ENCODE peak calls at places on chromosomes 5 and 9, in nine cellular contexts. Q is A549, V is endothelial cell of umbilical vein, W is K562, L is SK-N-SH, M is HCT116, O is H1, A is HepG2, P is GM12878. I is an unnamed sample.

GRCh38 chr5:68460147-68460760 is 244.7 kb downstream of the PIK3R1 start:
- DNase-seq in Q (peak), V (peak), W (peak), L (peak), M (peak), O (no peak), A (peak), P (no peak), I (peak)

GRCh38 chr9:14485366-14485765 is 171.4 kb upstream of the NFIB start:
- DNase-seq in Q (no peak), V (no peak), W (no peak), L (no peak), M (no peak), O (no peak), A (no peak), P (no peak), I (no peak)

GRCh38 chr9:85534340-85534739 is 207.4 kb downstream of the AGTPBP1 start:
- DNase-seq in Q (no peak), V (no peak), W (no peak), L (no peak), M (no peak), O (no peak), A (no peak), P (no peak), I (peak)

GRCh38 chr5:77761606-77762005 is 14.5 kb downstream of the TBCA start:
- DNase-seq in Q (no peak), V (no peak), W (no peak), L (no peak), M (no peak), O (no peak), A (no peak), P (no peak), I (no peak)

GRCh38 chr9:22452415-22453010 is 5.9 kb downstream of the DMRTA1 start:
- DNase-seq in Q (peak), V (peak), W (no peak), L (no peak), M (peak), O (no peak), A (peak), P (no peak), I (no peak)

GRCh38 chr9:5853005-5853404 is 20.1 kb upstream of the ERMP1 start:
- DNase-seq in Q (no peak), V (no peak), W (no peak), L (no peak), M (no peak), O (no peak), A (no peak), P (no peak), I (no peak)

GRCh38 chr9:89435315-89435823 is 62.5 kb downstream of the SEMA4D start:
- DNase-seq in Q (no peak), V (no peak), W (no peak), L (no peak), M (peak), O (peak), A (no peak), P (no peak), I (no peak)

GRCh38 chr5:176542596-176543427 is 5.6 kb upstream of the RNF44 start:
- DNase-seq in Q (no peak), V (no peak), W (peak), L (peak), M (no peak), O (no peak), A (no peak), P (no peak), I (peak)

GRCh38 chr5:101278011-101278687 is 375.1 kb upstream of the ST8SIA4 start:
- DNase-seq in Q (no peak), V (no peak), W (no peak), L (no peak), M (no peak), O (no peak), A (no peak), P (no peak), I (no peak)

GRCh38 chr9:78973906-78974305 is 597.9 kb upstream of the TLE4 start:
- DNase-seq in Q (peak), V (no peak), W (no peak), L (no peak), M (no peak), O (no peak), A (no peak), P (no peak), I (no peak)

GRCh38 chr5:8961956-8962355 is 583.9 kb downstream of the SEMA5A start:
- DNase-seq in Q (no peak), V (no peak), W (no peak), L (no peak), M (no peak), O (no peak), A (no peak), P (no peak), I (no peak)

GRCh38 chr9:72588336-72588735 is 66.9 kb downstream of the TMC1 start:
- DNase-seq in Q (no peak), V (no peak), W (no peak), L (no peak), M (no peak), O (no peak), A (no peak), P (no peak), I (no peak)

GRCh38 chr9:129027685-129028191 is 393 bp downstream of the SH3GLB2 start:
- DNase-seq in Q (peak), V (peak), W (peak), L (no peak), M (no peak), O (no peak), A (peak), P (no peak), I (peak)

GRCh38 chr5:35924122-35924949 is 14.1 kb downstream of the CAPSL start:
- DNase-seq in Q (no peak), V (no peak), W (no peak), L (no peak), M (no peak), O (no peak), A (no peak), P (no peak), I (no peak)

GRCh38 chr9:84139296-84140100 is 158.9 kb downstream of the RMI1 start:
- DNase-seq in Q (no peak), V (peak), W (no peak), L (no peak), M (no peak), O (no peak), A (no peak), P (peak), I (peak)

GRCh38 chr9:108099854-108100253 is 610.3 kb upstream of the KLF4 start:
- DNase-seq in Q (no peak), V (no peak), W (peak), L (no peak), M (peak), O (no peak), A (no peak), P (no peak), I (no peak)

GRCh38 chr9:77726289-77726688 is 78.2 kb upstream of the GNA14 start:
- DNase-seq in Q (no peak), V (no peak), W (no peak), L (no peak), M (no peak), O (no peak), A (no peak), P (no peak), I (no peak)

GRCh38 chr5:109989994-109990722 is 300.4 kb downstream of the MAN2A1 start:
- DNase-seq in Q (no peak), V (no peak), W (no peak), L (no peak), M (no peak), O (no peak), A (peak), P (no peak), I (no peak)

GRCh38 chr9:16704096-16704488 is 166.4 kb downstream of the BNC2 start:
- DNase-seq in Q (no peak), V (peak), W (no peak), L (no peak), M (no peak), O (no peak), A (no peak), P (no peak), I (no peak)

GRCh38 chr5:99955006-99955405 is 580.2 kb upstream of the FAM174A start:
- DNase-seq in Q (no peak), V (no peak), W (no peak), L (no peak), M (no peak), O (no peak), A (no peak), P (no peak), I (no peak)

GRCh38 chr9:2630158-2630557 is 8.6 kb downstream of the VLDLR start:
- DNase-seq in Q (no peak), V (no peak), W (no peak), L (no peak), M (no peak), O (no peak), A (no peak), P (no peak), I (no peak)

GRCh38 chr9:87836951-87837715 is 45.5 kb upstream of the SPATA31E1 start:
- DNase-seq in Q (no peak), V (no peak), W (no peak), L (no peak), M (no peak), O (no peak), A (no peak), P (no peak), I (no peak)

GRCh38 chr5:60594715-60595114 is 105.3 kb downstream of the DEPDC1B start:
- DNase-seq in Q (no peak), V (no peak), W (no peak), L (no peak), M (no peak), O (no peak), A (no peak), P (no peak), I (no peak)

GRCh38 chr5:72153551-72153950 is 46.3 kb downstream of the MAP1B start:
- DNase-seq in Q (no peak), V (no peak), W (no peak), L (no peak), M (no peak), O (no peak), A (no peak), P (no peak), I (no peak)

GRCh38 chr9:135609366-135609955 is 29.9 kb downstream of the GLT6D1 start:
- DNase-seq in Q (no peak), V (no peak), W (peak), L (peak), M (no peak), O (no peak), A (no peak), P (no peak), I (no peak)

GRCh38 chr9:135608294-135608998 is 30.9 kb downstream of the GLT6D1 start:
- DNase-seq in Q (no peak), V (no peak), W (no peak), L (peak), M (no peak), O (no peak), A (no peak), P (no peak), I (no peak)

GRCh38 chr9:135607401-135608293 is 31.7 kb downstream of the GLT6D1 start:
- DNase-seq in Q (no peak), V (no peak), W (peak), L (peak), M (no peak), O (no peak), A (no peak), P (no peak), I (no peak)

GRCh38 chr9:135610290-135611141 is 28.8 kb downstream of the GLT6D1 start:
- DNase-seq in Q (no peak), V (no peak), W (no peak), L (peak), M (no peak), O (no peak), A (no peak), P (no peak), I (no peak)

DNA sequence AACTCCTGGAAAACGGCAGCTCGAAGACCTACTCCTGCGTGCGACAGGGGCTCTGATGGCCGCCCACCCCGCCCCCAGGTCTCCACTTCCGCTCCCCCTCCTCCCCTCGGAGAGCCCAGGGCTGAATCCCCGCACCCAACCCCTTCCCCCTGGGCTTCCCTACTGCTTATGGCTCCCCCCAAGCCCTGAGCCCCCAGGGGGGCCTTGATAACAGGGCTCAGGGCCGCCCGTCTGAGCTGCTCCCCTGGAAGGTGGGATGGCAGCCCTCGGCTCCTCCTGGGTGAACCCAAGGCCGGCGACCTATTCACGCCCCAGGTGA is 30.4 kb downstream of the GLT6D1 start:
- DNase-seq in Q (no peak), V (no peak), W (no peak), L (peak), M (no peak), O (no peak), A (no peak), P (no peak), I (no peak)
- TF ChIP-seq MAX in Q (no peak), V (no peak), W (no peak), L (no peak), M (no peak), O (no peak), A (no peak), P (no peak), I (no peak)

GRCh38 chr5:124742983-124743533 is 3.4 kb downstream of the ZNF608 start:
- DNase-seq in Q (no peak), V (peak), W (no peak), L (no peak), M (peak), O (no peak), A (peak), P (no peak), I (no peak)

GRCh38 chr5:124741711-124742496 is 4.5 kb downstream of the ZNF608 start:
- DNase-seq in Q (no peak), V (peak), W (no peak), L (no peak), M (peak), O (no peak), A (no peak), P (no peak), I (no peak)

GRCh38 chr5:124740991-124741583 is 5.4 kb downstream of the ZNF608 start:
- DNase-seq in Q (no peak), V (no peak), W (no peak), L (no peak), M (no peak), O (no peak), A (no peak), P (no peak), I (no peak)

GRCh38 chr5:124743534-124744169 is 2.8 kb downstream of the ZNF608 start:
- DNase-seq in Q (no peak), V (no peak), W (no peak), L (no peak), M (no peak), O (no peak), A (no peak), P (no peak), I (no peak)

DNA sequence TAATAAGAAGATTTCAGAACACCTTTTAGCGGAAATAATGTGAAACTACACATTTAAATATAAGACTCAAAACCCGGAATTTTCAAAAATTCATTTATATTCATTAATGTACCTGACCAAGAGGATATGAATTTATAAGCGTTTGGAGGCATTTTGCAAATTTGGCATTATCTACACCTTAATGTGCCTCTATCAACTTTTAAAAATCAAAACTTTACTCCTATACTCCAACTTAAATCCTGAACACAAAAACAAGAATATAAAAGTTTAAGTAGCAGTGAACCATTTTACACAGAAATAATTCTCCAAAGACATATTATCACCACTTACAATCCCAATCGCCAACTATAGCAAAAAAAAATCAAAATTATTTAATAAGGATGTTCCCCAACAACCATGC is 3.9 kb downstream of the ZNF608 start:
- DNase-seq in Q (no peak), V (no peak), W (no peak), L (no peak), M (no peak), O (no peak), A (no peak), P (no peak), I (no peak)
- H3K4me3 ChIP-seq in Q (no peak), V (peak), W (no peak), L (peak), M (peak), O (peak), A (no peak), P (peak), I (no peak)

DNA sequence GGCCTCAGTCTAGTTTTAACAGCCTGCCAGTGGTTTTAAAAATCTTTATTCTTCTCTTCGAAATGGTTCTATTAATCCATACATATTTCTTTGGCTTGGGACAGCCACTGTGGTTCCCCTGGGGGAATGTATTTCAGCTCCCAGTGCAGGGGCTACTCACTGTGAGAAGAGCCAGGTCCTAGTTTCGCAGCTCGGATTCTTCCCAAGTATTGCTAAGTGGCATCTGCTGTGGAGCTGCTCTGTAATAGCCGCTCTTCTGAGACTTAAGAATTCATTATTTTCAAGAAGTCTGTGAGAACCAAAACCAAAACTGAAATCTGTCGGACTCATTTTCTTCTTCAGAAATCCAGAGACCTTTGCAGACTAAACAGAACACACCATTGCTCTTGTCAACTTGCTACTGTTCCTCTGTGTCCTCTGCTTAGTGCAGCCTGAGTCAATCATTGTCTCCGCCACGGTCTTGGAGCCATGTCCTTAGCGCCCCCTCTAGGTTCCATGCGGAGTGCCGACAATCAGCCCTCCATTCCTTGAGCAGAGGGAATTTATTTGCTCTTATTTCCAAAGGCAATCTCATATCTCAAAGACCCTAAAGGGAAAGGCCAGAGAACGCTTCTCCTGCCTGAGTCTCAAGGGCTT is 478.2 kb downstream of the SPATA31D1 start:
- DNase-seq in Q (no peak), V (no peak), W (no peak), L (no peak), M (no peak), O (peak), A (peak), P (no peak), I (peak)
- TF ChIP-seq MAX in Q (no peak), V (no peak), W (no peak), L (no peak), M (no peak), O (peak), A (no peak), P (no peak), I (no peak)

GRCh38 chr5:26245327-26245726 is 793.1 kb downstream of the CDH9 start:
- DNase-seq in Q (no peak), V (no peak), W (no peak), L (no peak), M (no peak), O (no peak), A (no peak), P (no peak), I (no peak)
- H3K4me3 ChIP-seq in Q (peak), V (no peak), W (no peak), L (no peak), M (no peak), O (no peak), A (no peak), P (no peak), I (no peak)

DNA sequence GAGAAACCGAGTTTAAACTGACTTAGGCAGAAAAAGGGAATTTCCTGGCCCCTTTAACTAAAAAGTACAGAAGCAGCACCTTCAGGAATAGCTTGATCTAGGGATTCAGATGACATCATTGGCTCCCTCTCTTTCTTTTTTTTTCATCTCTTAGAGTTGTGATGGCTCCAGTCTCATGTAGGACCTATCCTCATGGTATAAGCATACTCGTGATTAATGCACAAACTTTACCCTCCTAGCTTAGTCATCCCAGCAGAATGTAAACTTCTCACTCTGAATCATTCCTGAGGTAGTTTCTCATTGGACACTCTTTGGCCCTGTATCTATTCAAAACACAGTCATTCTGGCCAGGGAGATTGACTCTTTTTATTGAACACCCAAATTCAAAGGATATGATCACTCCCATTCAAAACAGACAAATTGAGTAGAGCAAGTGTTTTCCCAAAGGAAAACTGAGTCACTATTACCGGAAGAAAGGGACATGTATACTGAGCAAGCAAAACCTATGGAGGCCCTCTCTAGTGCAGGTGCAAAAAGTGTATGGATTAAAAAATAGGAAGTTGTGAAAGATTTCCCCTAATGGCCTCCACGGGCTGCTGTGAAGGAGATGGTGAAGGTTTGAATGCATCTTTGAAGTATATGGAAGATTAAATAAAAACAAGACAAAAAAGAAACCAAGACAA is 27.6 kb upstream of the SMIM23 start:
- DNase-seq in Q (peak), V (peak), W (no peak), L (no peak), M (peak), O (no peak), A (peak), P (no peak), I (peak)
- TF ChIP-seq MAX in Q (peak), V (no peak), W (no peak), L (no peak), M (peak), O (no peak), A (no peak), P (no peak), I (no peak)

DNA sequence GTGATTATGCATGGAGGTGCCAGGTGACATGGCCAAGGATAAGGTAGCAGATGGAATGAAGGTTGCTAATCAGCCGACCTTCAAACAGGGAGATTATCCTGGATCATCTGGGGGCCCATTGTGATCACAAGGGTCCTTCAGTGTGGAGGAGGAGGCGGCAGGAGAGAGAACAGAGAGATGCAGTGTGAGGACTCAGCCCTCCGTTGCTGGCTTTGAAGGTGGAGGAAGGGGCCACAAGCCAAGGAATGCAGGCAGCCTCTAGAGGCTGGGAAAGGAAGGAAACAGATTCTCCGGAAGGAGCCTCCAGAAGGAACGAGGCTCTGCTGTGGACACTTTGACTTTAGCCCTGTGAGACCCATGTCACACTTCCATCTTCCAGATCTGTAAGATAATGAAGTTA is 27.4 kb upstream of the EEIG1 start:
- DNase-seq in Q (no peak), V (no peak), W (no peak), L (no peak), M (no peak), O (no peak), A (no peak), P (no peak), I (no peak)
- H3K4me3 ChIP-seq in Q (no peak), V (no peak), W (no peak), L (no peak), M (no peak), O (no peak), A (peak), P (no peak), I (no peak)

I was measured in NB4.